ENCODE peak calls at places on chromosomes 1 and 21, in seven cellular contexts. L is SK-N-SH, X is GM23338, K is breast epithelium, O is stomach, A is sigmoid colon, C is spleen. Z is an unnamed sample.

GRCh38 chr1:156591181-156591431 is 470 bp upstream of the NAXE start:
- DNase-seq in O (no peak), L (no peak), C (no peak), X (peak), K (no peak), A (no peak), Z (no peak)

GRCh38 chr1:83497563-83497962 is 501.4 kb downstream of the TTLL7 start:
- DNase-seq in L (no peak), O (no peak), C (no peak), X (peak), K (no peak), A (no peak), Z (no peak)

GRCh38 chr1:184910596-184910995 is 63.7 kb downstream of the NIBAN1 start:
- DNase-seq in C (no peak), A (peak), O (peak), L (no peak), K (no peak), X (no peak), Z (peak)

GRCh38 chr1:159817276-159818041 is 9.2 kb upstream of the SLAMF8 start:
- DNase-seq in K (no peak), L (no peak), X (no peak), A (no peak), C (no peak), O (no peak), Z (no peak)

GRCh38 chr1:66337249-66337648 is 196.7 kb upstream of the SGIP1 start:
- DNase-seq in A (no peak), K (no peak), L (no peak), C (peak), O (no peak), X (no peak), Z (no peak)

GRCh38 chr1:56070601-56071000 is 508.8 kb downstream of the PLPP3 start:
- DNase-seq in A (no peak), X (no peak), L (no peak), O (no peak), K (no peak), C (no peak), Z (no peak)

GRCh38 chr1:150362721-150363425 is 1.1 kb upstream of the RPRD2 start:
- DNase-seq in A (peak), L (peak), C (peak), K (no peak), O (no peak), X (peak), Z (no peak)

GRCh38 chr1:8020032-8020431 is 6.1 kb downstream of the ERRFI1 start:
- DNase-seq in A (no peak), O (no peak), L (no peak), X (no peak), K (peak), C (no peak), Z (no peak)

GRCh38 chr1:26696645-26697440 is 1.0 kb downstream of the ARID1A start:
- DNase-seq in L (peak), A (peak), O (peak), X (no peak), K (no peak), C (peak), Z (peak)

GRCh38 chr21:46056450-46056903 is 41.4 kb upstream of the COL6A2 start:
- DNase-seq in O (peak), X (peak), K (peak), L (no peak), A (peak), C (peak), Z (peak)

GRCh38 chr1:233478611-233479010 is 135.3 kb upstream of the KCNK1 start:
- DNase-seq in O (no peak), X (no peak), K (no peak), A (no peak), L (no peak), C (no peak), Z (no peak)

GRCh38 chr1:159229896-159230295 is 25.2 kb downstream of the ACKR1 start:
- DNase-seq in O (no peak), A (no peak), K (no peak), C (no peak), L (no peak), X (no peak), Z (no peak)

GRCh38 chr1:117732956-117733355 is 127.1 kb downstream of the TENT5C start:
- DNase-seq in A (no peak), C (peak), O (no peak), X (no peak), K (no peak), L (no peak), Z (no peak)

GRCh38 chr1:183029591-183030000 is 6.4 kb downstream of the LAMC1 start:
- DNase-seq in L (no peak), O (no peak), K (no peak), A (no peak), X (no peak), C (no peak), Z (no peak)

GRCh38 chr1:31714442-31715096 is 10.8 kb upstream of the COL16A1 start:
- DNase-seq in L (peak), A (peak), C (peak), O (peak), K (peak), X (peak), Z (peak)

GRCh38 chr1:212638419-212639151 is 30.0 kb downstream of the ATF3 start:
- DNase-seq in X (no peak), O (no peak), C (no peak), K (no peak), A (peak), L (peak), Z (no peak)

GRCh38 chr1:209341689-209342420 is 241.7 kb upstream of the CAMK1G start:
- DNase-seq in L (no peak), X (no peak), O (no peak), K (no peak), C (no peak), A (no peak), Z (no peak)

GRCh38 chr1:56291374-56291841 is 288.0 kb downstream of the PLPP3 start:
- DNase-seq in L (no peak), A (no peak), K (no peak), O (no peak), C (no peak), X (peak), Z (no peak)

GRCh38 chr1:28374297-28374696 is 4.8 kb downstream of the PHACTR4 start:
- DNase-seq in K (no peak), A (no peak), L (no peak), O (no peak), C (no peak), X (no peak), Z (no peak)

GRCh38 chr1:84940481-84940880 is 47.5 kb upstream of the LPAR3 start:
- DNase-seq in X (no peak), L (no peak), C (no peak), A (no peak), K (no peak), O (no peak), Z (no peak)

GRCh38 chr1:22625262-22625925 is 11.0 kb upstream of the C1QA start:
- DNase-seq in K (no peak), C (no peak), O (no peak), L (no peak), A (no peak), X (peak), Z (no peak)

GRCh38 chr1:54335396-54336056 is 70.7 kb downstream of the SSBP3 start:
- DNase-seq in O (peak), C (no peak), A (peak), L (no peak), K (no peak), X (no peak), Z (peak)

GRCh38 chr21:28492127-28492526 is 500.6 kb downstream of the LTN1 start:
- DNase-seq in C (no peak), L (no peak), A (no peak), O (no peak), X (no peak), K (no peak), Z (no peak)

DNA sequence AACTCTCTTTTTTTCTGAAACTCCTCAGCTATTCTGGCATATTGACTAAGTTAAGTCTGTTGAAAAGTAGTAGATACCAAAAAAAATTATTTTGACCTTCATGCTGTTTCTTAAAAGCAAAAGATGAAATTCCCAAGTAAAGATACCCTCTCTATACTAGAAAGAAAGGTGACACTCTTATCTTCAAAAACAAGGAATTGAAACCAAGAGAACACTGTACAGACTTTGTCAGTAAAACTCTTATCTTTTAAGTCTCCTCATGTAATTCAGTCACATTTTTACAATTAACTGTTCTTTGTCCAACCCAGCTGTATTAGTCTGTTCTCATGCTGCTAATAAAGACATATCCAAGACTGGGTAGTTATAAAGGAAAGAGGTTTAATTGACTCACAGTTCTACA is 496.2 kb downstream of the LTN1 start:
- DNase-seq in C (no peak), L (no peak), O (no peak), K (no peak), A (no peak), X (no peak), Z (no peak)
- H3K27ac ChIP-seq in C (no peak), L (no peak), O (no peak), K (no peak), A (no peak), X (no peak), Z (no peak)

GRCh38 chr1:112701227-112702066 is 5.5 kb downstream of the RHOC start:
- DNase-seq in K (no peak), X (no peak), O (peak), A (peak), C (peak), L (no peak), Z (no peak)
- TF ChIP-seq POLR2AphosphoS5 in K (no peak), X (no peak), O (no peak), A (no peak), C (no peak), L (no peak), Z (no peak)

GRCh38 chr1:204146965-204147364 is 4.9 kb downstream of the ETNK2 start:
- DNase-seq in C (peak), A (no peak), O (no peak), L (no peak), X (no peak), K (no peak), Z (no peak)
- H3K4me3 ChIP-seq in C (no peak), A (no peak), O (no peak), L (no peak), X (peak), K (no peak), Z (no peak)

DNA sequence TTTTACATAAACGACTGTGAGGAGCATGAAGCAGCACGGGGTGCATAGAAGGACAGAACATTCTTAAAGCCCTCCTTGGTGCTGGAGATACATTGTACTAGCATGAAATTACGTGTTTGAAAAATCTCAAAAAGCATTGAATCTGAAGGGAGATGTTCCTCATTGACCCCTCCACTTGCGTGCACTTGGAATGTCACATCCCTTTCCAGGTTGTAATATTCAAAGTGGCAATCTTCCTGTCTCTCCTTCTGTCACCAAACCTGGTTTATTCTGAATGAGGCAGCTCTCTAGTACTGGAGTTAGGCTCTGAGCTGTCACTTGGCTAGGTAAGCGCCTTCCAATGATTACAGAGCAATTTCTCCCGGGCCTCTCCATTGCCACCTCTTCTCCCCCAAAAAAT is 901 bp downstream of the DSCAM start:
- DNase-seq in L (no peak), K (no peak), O (no peak), X (no peak), C (no peak), A (no peak), Z (no peak)
- H3K27ac ChIP-seq in L (no peak), K (no peak), O (no peak), X (no peak), C (peak), A (no peak), Z (no peak)

GRCh38 chr1:94106716-94107115 is 14.2 kb downstream of the ABCA4 start:
- DNase-seq in L (no peak), O (no peak), K (no peak), A (no peak), C (no peak), X (no peak), Z (no peak)

GRCh38 chr1:94104776-94105462 is 16.0 kb downstream of the ABCA4 start:
- DNase-seq in K (no peak), A (no peak), X (no peak), O (no peak), L (no peak), C (no peak), Z (no peak)

GRCh38 chr1:94104127-94104684 is 16.7 kb downstream of the ABCA4 start:
- DNase-seq in K (no peak), C (no peak), A (no peak), L (no peak), O (peak), X (no peak), Z (no peak)

GRCh38 chr1:94105501-94105952 is 15.4 kb downstream of the ABCA4 start:
- DNase-seq in L (no peak), O (peak), A (no peak), X (peak), K (no peak), C (no peak), Z (no peak)

GRCh38 chr1:94105957-94106529 is 14.9 kb downstream of the ABCA4 start:
- DNase-seq in K (no peak), X (no peak), O (no peak), A (no peak), C (no peak), L (no peak), Z (no peak)
- TF ChIP-seq POLR2AphosphoS5 in K (no peak), X (no peak), O (no peak), A (no peak), C (no peak), L (no peak), Z (no peak)

Z was measured in transverse colon.